ENCODE peak calls at places on chromosome 9, in five cellular contexts. One of them, this sample, is unnamed. For H3K4me1, the result is how much of the 10 kb centered on the place peaks cover.

GRCh38 chr9:108671156-108671555 is 184.6 kb downstream of the ACTL7B start:
- DNase-seq in H1: no peak
- DNase-seq in K562: peak
- DNase-seq in HCT116: peak
- DNase-seq in HepG2: peak
- DNase-seq in this sample: no peak

GRCh38 chr9:14846871-14847311 is 63.3 kb downstream of the FREM1 start:
- DNase-seq in HCT116: peak
- DNase-seq in H1: peak
- DNase-seq in K562: peak
- DNase-seq in HepG2: peak
- DNase-seq in this sample: peak

GRCh38 chr9:73577867-73578266 is 426.2 kb downstream of the ANXA1 start:
- DNase-seq in K562: no peak
- DNase-seq in HCT116: no peak
- DNase-seq in HepG2: no peak
- DNase-seq in H1: no peak
- DNase-seq in this sample: no peak

GRCh38 chr9:36119476-36119875 is 17.1 kb upstream of the GLIPR2 start:
- DNase-seq in HCT116: no peak
- DNase-seq in HepG2: no peak
- DNase-seq in H1: no peak
- DNase-seq in K562: no peak
- DNase-seq in this sample: no peak

GRCh38 chr9:121837113-121838010 is 185.9 kb downstream of the DAB2IP start:
- DNase-seq in HCT116: no peak
- DNase-seq in K562: no peak
- DNase-seq in H1: no peak
- DNase-seq in HepG2: no peak
- DNase-seq in this sample: no peak

GRCh38 chr9:83220737-83221136 is 157.8 kb upstream of the RASEF start:
- DNase-seq in HepG2: peak
- DNase-seq in HCT116: no peak
- DNase-seq in H1: no peak
- DNase-seq in K562: no peak
- DNase-seq in this sample: no peak

GRCh38 chr9:123678038-123678877 is 251.7 kb downstream of the DENND1A start:
- DNase-seq in K562: no peak
- DNase-seq in HCT116: no peak
- DNase-seq in HepG2: peak
- DNase-seq in H1: no peak
- DNase-seq in this sample: no peak

GRCh38 chr9:129406278-129407225 is 214.3 kb downstream of the C9orf50 start:
- DNase-seq in K562: peak
- DNase-seq in H1: no peak
- DNase-seq in HCT116: peak
- DNase-seq in HepG2: no peak
- DNase-seq in this sample: no peak

GRCh38 chr9:126211441-126212074 is 115.1 kb upstream of the MVB12B start:
- DNase-seq in HCT116: no peak
- DNase-seq in K562: no peak
- DNase-seq in H1: no peak
- DNase-seq in HepG2: no peak
- DNase-seq in this sample: no peak

GRCh38 chr9:137150485-137151060 is 11.6 kb downstream of the GRIN1 start:
- DNase-seq in HepG2: peak
- DNase-seq in H1: no peak
- DNase-seq in HCT116: peak
- DNase-seq in K562: no peak
- DNase-seq in this sample: peak

GRCh38 chr9:123338710-123339665 is 17.0 kb upstream of the CRB2 start:
- DNase-seq in K562: peak
- DNase-seq in H1: no peak
- DNase-seq in HCT116: no peak
- DNase-seq in HepG2: no peak
- DNase-seq in this sample: no peak

GRCh38 chr9:31183866-31184265 is 1200.6 kb upstream of the ACO1 start:
- DNase-seq in K562: no peak
- DNase-seq in HCT116: no peak
- DNase-seq in HepG2: no peak
- DNase-seq in H1: no peak
- DNase-seq in this sample: no peak

GRCh38 chr9:116546711-116547581 is 140.2 kb upstream of the TRIM32 start:
- DNase-seq in H1: no peak
- DNase-seq in HepG2: peak
- DNase-seq in HCT116: no peak
- DNase-seq in K562: no peak
- DNase-seq in this sample: no peak

GRCh38 chr9:19432473-19432872 is 23.7 kb downstream of the ACER2 start:
- DNase-seq in H1: no peak
- DNase-seq in HCT116: no peak
- DNase-seq in K562: no peak
- DNase-seq in HepG2: no peak
- DNase-seq in this sample: no peak

GRCh38 chr9:134597041-134597913 is 44.3 kb upstream of the COL5A1 start:
- DNase-seq in H1: no peak
- DNase-seq in HepG2: no peak
- DNase-seq in K562: no peak
- DNase-seq in HCT116: no peak
- DNase-seq in this sample: no peak

GRCh38 chr9:115018547-115019435 is 88.4 kb upstream of the TNFSF8 start:
- DNase-seq in H1: no peak
- DNase-seq in HepG2: no peak
- DNase-seq in HCT116: no peak
- DNase-seq in K562: no peak
- DNase-seq in this sample: no peak

GRCh38 chr9:120439147-120439546 is 140.8 kb downstream of the CDK5RAP2 start:
- DNase-seq in K562: peak
- DNase-seq in HepG2: peak
- DNase-seq in H1: no peak
- DNase-seq in HCT116: no peak
- DNase-seq in this sample: peak

GRCh38 chr9:95587071-95587964 is 70.5 kb upstream of the PTCH1 start:
- DNase-seq in H1: no peak
- DNase-seq in K562: no peak
- DNase-seq in HepG2: no peak
- DNase-seq in HCT116: no peak
- DNase-seq in this sample: no peak

GRCh38 chr9:35790385-35791291 is 753 bp upstream of the NPR2 start:
- DNase-seq in H1: no peak
- DNase-seq in K562: peak
- DNase-seq in HCT116: no peak
- DNase-seq in HepG2: peak
- DNase-seq in this sample: peak

GRCh38 chr9:9679433-9679832 is 933.4 kb downstream of the PTPRD start:
- DNase-seq in K562: no peak
- DNase-seq in H1: no peak
- DNase-seq in HCT116: no peak
- DNase-seq in HepG2: no peak
- DNase-seq in this sample: no peak

DNA sequence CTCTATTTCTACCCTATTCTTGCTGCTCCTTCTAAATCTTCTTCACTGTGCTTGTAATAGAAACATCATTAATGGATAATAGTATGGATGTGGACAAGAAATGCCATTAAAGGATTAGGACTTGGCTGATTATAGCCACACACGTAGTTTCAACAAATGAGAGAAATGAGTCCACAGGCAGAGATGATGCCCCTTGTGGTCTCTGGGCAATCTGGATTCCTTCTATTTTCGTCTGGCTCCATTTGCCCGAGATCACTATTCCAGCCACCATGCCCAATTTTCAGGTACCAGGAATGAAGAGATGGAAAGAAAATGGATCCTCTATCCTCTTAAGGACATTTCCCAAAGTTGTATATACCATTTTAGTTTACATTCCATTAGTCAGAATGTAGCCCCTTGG is 13.2 kb downstream of the VLDLR start:
- DNase-seq in HCT116: no peak
- DNase-seq in K562: no peak
- DNase-seq in H1: no peak
- DNase-seq in HepG2: no peak
- DNase-seq in this sample: no peak
- H3K4me1 ChIP-seq in HCT116: under half
- H3K4me1 ChIP-seq in K562: under half
- H3K4me1 ChIP-seq in H1: under half
- H3K4me1 ChIP-seq in HepG2: under half
- H3K4me1 ChIP-seq in this sample: under half

GRCh38 chr9:136047076-136047774 is 47.9 kb downstream of the NACC2 start:
- DNase-seq in HepG2: no peak
- DNase-seq in HCT116: no peak
- DNase-seq in K562: no peak
- DNase-seq in H1: no peak
- DNase-seq in this sample: no peak
- H3K4me3 ChIP-seq in HepG2: no peak
- H3K4me3 ChIP-seq in HCT116: no peak
- H3K4me3 ChIP-seq in K562: no peak
- H3K4me3 ChIP-seq in H1: no peak
- H3K4me3 ChIP-seq in this sample: no peak

GRCh38 chr9:33250458-33250995 is 10.6 kb downstream of the SPINK4 start:
- DNase-seq in K562: no peak
- DNase-seq in HCT116: no peak
- DNase-seq in H1: no peak
- DNase-seq in HepG2: no peak
- DNase-seq in this sample: no peak
- TF ChIP-seq YY1 in K562: no peak
- TF ChIP-seq YY1 in HCT116: no peak
- TF ChIP-seq YY1 in H1: no peak
- TF ChIP-seq YY1 in HepG2: no peak
- TF ChIP-seq YY1 in this sample: no peak

DNA sequence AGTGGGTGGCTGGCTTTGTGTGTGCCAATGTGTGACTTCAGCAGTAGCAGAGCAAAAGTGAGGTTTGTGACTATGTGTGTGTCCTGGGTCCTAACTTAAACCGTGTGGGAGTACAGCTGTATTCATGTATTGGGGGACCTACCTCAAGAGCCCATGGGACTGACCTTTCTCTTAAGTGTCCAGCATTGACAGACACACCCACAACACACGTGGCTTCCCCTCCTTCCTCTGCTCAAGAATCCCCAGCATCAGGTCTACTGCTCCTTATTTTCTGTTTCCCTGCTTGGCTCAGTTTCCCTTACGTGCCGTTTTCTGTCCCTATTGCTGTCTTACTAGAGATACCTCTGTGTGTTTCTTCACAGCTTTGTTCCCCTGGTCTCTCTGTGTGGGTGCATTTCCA is 623 bp downstream of the IL11RA start:
- DNase-seq in H1: no peak
- DNase-seq in K562: no peak
- DNase-seq in HepG2: no peak
- DNase-seq in HCT116: no peak
- DNase-seq in this sample: no peak
- H3K4me1 ChIP-seq in H1: under half
- H3K4me1 ChIP-seq in K562: under half
- H3K4me1 ChIP-seq in HepG2: half or more
- H3K4me1 ChIP-seq in HCT116: under half
- H3K4me1 ChIP-seq in this sample: under half